ENCODE peak calls at places on chromosomes 1 and 21, in ten cellular contexts. One of them, this sample, is unnamed. For H3K4me1, the result is how much of the 10 kb centered on the place peaks cover.

GRCh38 chr1:109040627-109041613 is 982 bp downstream of the WDR47 start:
- DNase-seq in HAP-1: peak
- DNase-seq in effector memory CD4-positive, alpha-beta T cell: no peak
- DNase-seq in ovary: peak
- DNase-seq in GM23248: peak
- DNase-seq in astrocyte: no peak
- DNase-seq in transverse colon: peak
- DNase-seq in suprapubic skin: no peak
- DNase-seq in spleen: peak
- DNase-seq in MM.1S: no peak
- DNase-seq in this sample: peak

GRCh38 chr1:53893999-53894636 is at the start of gene DIO1:
- DNase-seq in HAP-1: no peak
- DNase-seq in effector memory CD4-positive, alpha-beta T cell: no peak
- DNase-seq in ovary: no peak
- DNase-seq in GM23248: no peak
- DNase-seq in astrocyte: no peak
- DNase-seq in transverse colon: no peak
- DNase-seq in suprapubic skin: no peak
- DNase-seq in spleen: no peak
- DNase-seq in MM.1S: no peak
- DNase-seq in this sample: no peak

GRCh38 chr1:155911156-155912055 is at the start of gene RIT1:
- DNase-seq in HAP-1: peak
- DNase-seq in effector memory CD4-positive, alpha-beta T cell: peak
- DNase-seq in ovary: peak
- DNase-seq in GM23248: peak
- DNase-seq in astrocyte: peak
- DNase-seq in transverse colon: peak
- DNase-seq in suprapubic skin: peak
- DNase-seq in spleen: peak
- DNase-seq in MM.1S: peak
- DNase-seq in this sample: peak

GRCh38 chr21:36504067-36505058 is 24.4 kb upstream of the CLDN14 start:
- DNase-seq in HAP-1: peak
- DNase-seq in effector memory CD4-positive, alpha-beta T cell: no peak
- DNase-seq in ovary: no peak
- DNase-seq in GM23248: peak
- DNase-seq in astrocyte: no peak
- DNase-seq in transverse colon: peak
- DNase-seq in suprapubic skin: no peak
- DNase-seq in spleen: no peak
- DNase-seq in MM.1S: peak
- DNase-seq in this sample: peak

GRCh38 chr1:202233824-202234223 is 40.2 kb downstream of the LGR6 start:
- DNase-seq in HAP-1: no peak
- DNase-seq in effector memory CD4-positive, alpha-beta T cell: no peak
- DNase-seq in ovary: no peak
- DNase-seq in GM23248: no peak
- DNase-seq in astrocyte: no peak
- DNase-seq in transverse colon: no peak
- DNase-seq in suprapubic skin: no peak
- DNase-seq in spleen: peak
- DNase-seq in MM.1S: no peak
- DNase-seq in this sample: no peak

GRCh38 chr1:19809044-19809750 is 5.9 kb downstream of the RNF186 start:
- DNase-seq in HAP-1: no peak
- DNase-seq in effector memory CD4-positive, alpha-beta T cell: no peak
- DNase-seq in ovary: no peak
- DNase-seq in GM23248: no peak
- DNase-seq in astrocyte: no peak
- DNase-seq in transverse colon: peak
- DNase-seq in suprapubic skin: no peak
- DNase-seq in spleen: no peak
- DNase-seq in MM.1S: no peak
- DNase-seq in this sample: no peak

GRCh38 chr1:153566414-153567371 is 1.0 kb upstream of the S100A2 start:
- DNase-seq in HAP-1: no peak
- DNase-seq in effector memory CD4-positive, alpha-beta T cell: peak
- DNase-seq in ovary: peak
- DNase-seq in GM23248: peak
- DNase-seq in astrocyte: peak
- DNase-seq in transverse colon: peak
- DNase-seq in suprapubic skin: peak
- DNase-seq in spleen: peak
- DNase-seq in MM.1S: peak
- DNase-seq in this sample: peak

GRCh38 chr1:24968941-24969585 is 39.0 kb upstream of the RUNX3 start:
- DNase-seq in HAP-1: no peak
- DNase-seq in effector memory CD4-positive, alpha-beta T cell: no peak
- DNase-seq in ovary: no peak
- DNase-seq in GM23248: no peak
- DNase-seq in astrocyte: no peak
- DNase-seq in transverse colon: no peak
- DNase-seq in suprapubic skin: no peak
- DNase-seq in spleen: peak
- DNase-seq in MM.1S: no peak
- DNase-seq in this sample: no peak

GRCh38 chr1:12551584-12551983 is 66.4 kb downstream of the DHRS3 start:
- DNase-seq in HAP-1: no peak
- DNase-seq in effector memory CD4-positive, alpha-beta T cell: no peak
- DNase-seq in ovary: no peak
- DNase-seq in GM23248: no peak
- DNase-seq in astrocyte: no peak
- DNase-seq in transverse colon: no peak
- DNase-seq in suprapubic skin: no peak
- DNase-seq in spleen: no peak
- DNase-seq in MM.1S: no peak
- DNase-seq in this sample: no peak

GRCh38 chr1:42964032-42964812 is 5.6 kb upstream of the SLC2A1 start:
- DNase-seq in HAP-1: no peak
- DNase-seq in effector memory CD4-positive, alpha-beta T cell: no peak
- DNase-seq in ovary: no peak
- DNase-seq in GM23248: no peak
- DNase-seq in astrocyte: no peak
- DNase-seq in transverse colon: no peak
- DNase-seq in suprapubic skin: no peak
- DNase-seq in spleen: no peak
- DNase-seq in MM.1S: no peak
- DNase-seq in this sample: no peak

GRCh38 chr1:56578664-56578962 is 750 bp downstream of the PLPP3 start:
- DNase-seq in HAP-1: no peak
- DNase-seq in effector memory CD4-positive, alpha-beta T cell: no peak
- DNase-seq in ovary: peak
- DNase-seq in GM23248: no peak
- DNase-seq in astrocyte: no peak
- DNase-seq in transverse colon: no peak
- DNase-seq in suprapubic skin: no peak
- DNase-seq in spleen: no peak
- DNase-seq in MM.1S: no peak
- DNase-seq in this sample: no peak

DNA sequence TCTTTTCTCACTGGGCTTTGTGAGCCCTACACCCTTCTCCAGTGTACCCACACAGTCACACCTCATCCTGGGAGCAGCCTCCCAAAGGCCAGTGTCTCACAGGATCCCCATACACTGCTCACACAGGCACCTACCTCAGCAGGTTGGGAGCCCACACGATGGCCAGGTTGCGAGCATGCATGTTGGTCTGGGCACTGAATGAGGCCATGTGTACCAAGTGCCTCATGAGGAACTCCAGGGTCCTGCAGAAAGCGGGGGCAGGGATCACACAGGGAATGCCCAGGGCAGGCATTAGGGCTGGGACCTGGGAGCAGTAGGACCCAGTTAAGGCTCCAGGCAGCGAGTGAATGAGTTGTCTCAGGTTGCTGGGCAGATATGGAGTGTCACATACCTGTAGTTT is 8.5 kb upstream of the USF1 start:
- DNase-seq in HAP-1: no peak
- DNase-seq in effector memory CD4-positive, alpha-beta T cell: no peak
- DNase-seq in ovary: no peak
- DNase-seq in GM23248: no peak
- DNase-seq in astrocyte: no peak
- DNase-seq in transverse colon: no peak
- DNase-seq in suprapubic skin: no peak
- DNase-seq in spleen: peak
- DNase-seq in MM.1S: no peak
- DNase-seq in this sample: no peak
- H3K4me1 ChIP-seq in HAP-1: under half
- H3K4me1 ChIP-seq in effector memory CD4-positive, alpha-beta T cell: under half
- H3K4me1 ChIP-seq in ovary: under half
- H3K4me1 ChIP-seq in GM23248: under half
- H3K4me1 ChIP-seq in astrocyte: under half
- H3K4me1 ChIP-seq in transverse colon: under half
- H3K4me1 ChIP-seq in suprapubic skin: under half
- H3K4me1 ChIP-seq in spleen: under half
- H3K4me1 ChIP-seq in MM.1S: under half
- H3K4me1 ChIP-seq in this sample: under half

GRCh38 chr1:223837206-223837605 is 8.5 kb downstream of the TP53BP2 start:
- DNase-seq in HAP-1: no peak
- DNase-seq in effector memory CD4-positive, alpha-beta T cell: no peak
- DNase-seq in ovary: no peak
- DNase-seq in GM23248: no peak
- DNase-seq in astrocyte: no peak
- DNase-seq in transverse colon: no peak
- DNase-seq in suprapubic skin: no peak
- DNase-seq in spleen: no peak
- DNase-seq in MM.1S: peak
- DNase-seq in this sample: no peak

GRCh38 chr1:223835754-223836153 is 10.0 kb downstream of the TP53BP2 start:
- DNase-seq in HAP-1: no peak
- DNase-seq in effector memory CD4-positive, alpha-beta T cell: no peak
- DNase-seq in ovary: no peak
- DNase-seq in GM23248: no peak
- DNase-seq in astrocyte: no peak
- DNase-seq in transverse colon: no peak
- DNase-seq in suprapubic skin: no peak
- DNase-seq in spleen: no peak
- DNase-seq in MM.1S: no peak
- DNase-seq in this sample: no peak

GRCh38 chr1:223837687-223838086 is 8.1 kb downstream of the TP53BP2 start:
- DNase-seq in HAP-1: no peak
- DNase-seq in effector memory CD4-positive, alpha-beta T cell: no peak
- DNase-seq in ovary: no peak
- DNase-seq in GM23248: no peak
- DNase-seq in astrocyte: no peak
- DNase-seq in transverse colon: no peak
- DNase-seq in suprapubic skin: no peak
- DNase-seq in spleen: no peak
- DNase-seq in MM.1S: no peak
- DNase-seq in this sample: no peak

GRCh38 chr1:223838125-223838854 is 7.5 kb downstream of the TP53BP2 start:
- DNase-seq in HAP-1: no peak
- DNase-seq in effector memory CD4-positive, alpha-beta T cell: no peak
- DNase-seq in ovary: no peak
- DNase-seq in GM23248: no peak
- DNase-seq in astrocyte: no peak
- DNase-seq in transverse colon: no peak
- DNase-seq in suprapubic skin: no peak
- DNase-seq in spleen: no peak
- DNase-seq in MM.1S: no peak
- DNase-seq in this sample: no peak

GRCh38 chr1:223836586-223836985 is 9.2 kb downstream of the TP53BP2 start:
- DNase-seq in HAP-1: no peak
- DNase-seq in effector memory CD4-positive, alpha-beta T cell: no peak
- DNase-seq in ovary: no peak
- DNase-seq in GM23248: no peak
- DNase-seq in astrocyte: no peak
- DNase-seq in transverse colon: no peak
- DNase-seq in suprapubic skin: no peak
- DNase-seq in spleen: no peak
- DNase-seq in MM.1S: no peak
- DNase-seq in this sample: no peak
- H3K4me1 ChIP-seq in HAP-1: under half
- H3K4me1 ChIP-seq in effector memory CD4-positive, alpha-beta T cell: under half
- H3K4me1 ChIP-seq in ovary: under half
- H3K4me1 ChIP-seq in GM23248: under half
- H3K4me1 ChIP-seq in astrocyte: under half
- H3K4me1 ChIP-seq in transverse colon: half or more
- H3K4me1 ChIP-seq in suprapubic skin: under half
- H3K4me1 ChIP-seq in spleen: half or more
- H3K4me1 ChIP-seq in MM.1S: under half
- H3K4me1 ChIP-seq in this sample: under half

DNA sequence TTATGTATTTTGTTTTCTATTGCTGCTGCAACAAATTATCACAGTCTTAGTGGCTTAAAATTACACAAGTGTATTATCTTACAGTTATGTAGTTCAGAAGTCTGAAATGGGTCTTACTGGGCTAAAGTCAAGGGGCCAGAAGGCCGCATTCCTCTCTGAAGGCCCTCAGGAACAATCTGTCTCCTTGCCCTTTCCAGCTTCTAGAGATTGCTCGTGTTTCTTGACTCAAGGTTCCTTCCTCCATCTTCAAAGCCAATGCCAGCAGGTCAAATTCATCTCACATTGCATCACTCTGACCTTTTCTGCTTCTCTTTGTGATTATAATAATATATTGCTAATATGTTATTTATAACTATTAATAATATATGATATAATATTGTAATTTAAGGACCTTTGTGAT is 97.1 kb downstream of the DIRAS3 start:
- DNase-seq in HAP-1: no peak
- DNase-seq in effector memory CD4-positive, alpha-beta T cell: no peak
- DNase-seq in ovary: peak
- DNase-seq in GM23248: no peak
- DNase-seq in astrocyte: no peak
- DNase-seq in transverse colon: no peak
- DNase-seq in suprapubic skin: no peak
- DNase-seq in spleen: no peak
- DNase-seq in MM.1S: no peak
- DNase-seq in this sample: peak
- H3K4me1 ChIP-seq in HAP-1: under half
- H3K4me1 ChIP-seq in effector memory CD4-positive, alpha-beta T cell: under half
- H3K4me1 ChIP-seq in ovary: under half
- H3K4me1 ChIP-seq in GM23248: under half
- H3K4me1 ChIP-seq in astrocyte: under half
- H3K4me1 ChIP-seq in transverse colon: under half
- H3K4me1 ChIP-seq in suprapubic skin: under half
- H3K4me1 ChIP-seq in spleen: under half
- H3K4me1 ChIP-seq in MM.1S: under half
- H3K4me1 ChIP-seq in this sample: under half

GRCh38 chr1:69524010-69524409 is 43.7 kb upstream of the LRRC7 start:
- DNase-seq in HAP-1: no peak
- DNase-seq in effector memory CD4-positive, alpha-beta T cell: no peak
- DNase-seq in ovary: no peak
- DNase-seq in GM23248: peak
- DNase-seq in astrocyte: peak
- DNase-seq in transverse colon: no peak
- DNase-seq in suprapubic skin: no peak
- DNase-seq in spleen: no peak
- DNase-seq in MM.1S: no peak
- DNase-seq in this sample: no peak
- H3K4me1 ChIP-seq in HAP-1: under half
- H3K4me1 ChIP-seq in effector memory CD4-positive, alpha-beta T cell: under half
- H3K4me1 ChIP-seq in ovary: under half
- H3K4me1 ChIP-seq in GM23248: under half
- H3K4me1 ChIP-seq in astrocyte: under half
- H3K4me1 ChIP-seq in transverse colon: under half
- H3K4me1 ChIP-seq in suprapubic skin: under half
- H3K4me1 ChIP-seq in spleen: under half
- H3K4me1 ChIP-seq in MM.1S: under half
- H3K4me1 ChIP-seq in this sample: under half

This sample was measured in adrenal gland.